ENCODE peak calls at places on chromosome 1, in four cellular contexts. M is A549, D is transverse colon, I is HCT116. V is an unnamed sample.

GRCh38 chr1:184919892-184920291 is 54.4 kb downstream of the NIBAN1 start:
- DNase-seq in M (no peak), D (no peak), I (no peak), V (no peak)

GRCh38 chr1:83676106-83676505 is 322.8 kb downstream of the TTLL7 start:
- DNase-seq in M (no peak), D (no peak), I (no peak), V (peak)

GRCh38 chr1:101137144-101138126 is 99.4 kb upstream of the S1PR1 start:
- DNase-seq in M (no peak), D (no peak), I (no peak), V (no peak)

GRCh38 chr1:101260531-101260930 is 23.7 kb downstream of the S1PR1 start:
- DNase-seq in M (no peak), D (no peak), I (no peak), V (no peak)

GRCh38 chr1:39317910-39318633 is 113.6 kb downstream of the MACF1 start:
- DNase-seq in M (no peak), D (peak), I (no peak), V (no peak)

GRCh38 chr1:11158720-11159321 is 30.3 kb upstream of the ANGPTL7 start:
- DNase-seq in M (no peak), D (no peak), I (no peak), V (no peak)

GRCh38 chr1:83839566-83840173 is 159.3 kb downstream of the TTLL7 start:
- DNase-seq in M (no peak), D (no peak), I (no peak), V (no peak)

GRCh38 chr1:205515781-205516253 is 11.3 kb downstream of the CDK18 start:
- DNase-seq in M (no peak), D (peak), I (no peak), V (no peak)

GRCh38 chr1:86231076-86231475 is 74.5 kb upstream of the COL24A1 start:
- DNase-seq in M (no peak), D (no peak), I (no peak), V (no peak)

GRCh38 chr1:2983706-2984398 is 37.4 kb upstream of the ACTRT2 start:
- DNase-seq in M (no peak), D (no peak), I (no peak), V (no peak)

GRCh38 chr1:197913495-197914276 is 3.5 kb upstream of the LHX9 start:
- DNase-seq in M (no peak), D (no peak), I (no peak), V (no peak)

GRCh38 chr1:202018226-202018475 is 7.8 kb downstream of the ELF3 start:
- DNase-seq in M (no peak), D (no peak), I (no peak), V (no peak)

GRCh38 chr1:202016717-202017384 is 6.5 kb downstream of the ELF3 start:
- DNase-seq in M (no peak), D (peak), I (no peak), V (no peak)

GRCh38 chr1:202016022-202016624 is 5.7 kb downstream of the ELF3 start:
- DNase-seq in M (peak), D (peak), I (no peak), V (no peak)

GRCh38 chr1:202018476-202019234 is 8.3 kb downstream of the ELF3 start:
- DNase-seq in M (peak), D (peak), I (peak), V (no peak)

GRCh38 chr1:202017385-202018225 is 7.2 kb downstream of the ELF3 start:
- DNase-seq in M (peak), D (peak), I (peak), V (no peak)
- TF ChIP-seq POLR2A in M (peak), D (peak), I (no peak), V (no peak)

GRCh38 chr1:29230553-29231378 is at the start of gene MECR:
- DNase-seq in M (peak), D (peak), I (peak), V (peak)
- TF ChIP-seq CTCF in M (peak), D (peak), I (no peak), V (peak)

DNA sequence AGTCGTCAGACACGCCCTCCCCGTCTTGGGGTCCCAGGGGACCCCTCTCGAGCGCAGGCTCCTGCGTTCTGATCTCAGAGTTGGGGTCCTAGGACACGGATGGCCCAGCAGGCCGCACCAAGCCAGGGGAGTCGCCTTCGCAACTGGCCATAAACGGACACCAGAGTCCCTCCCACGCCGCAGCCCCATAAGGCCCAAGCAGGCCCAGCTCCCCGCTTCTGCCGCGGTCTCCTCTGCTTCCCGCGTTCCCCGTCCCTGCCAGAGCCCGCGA is 633 bp downstream of the DMRTA2 start:
- DNase-seq in M (no peak), D (no peak), I (no peak), V (no peak)
- H3K4me3 ChIP-seq in M (no peak), D (peak), I (no peak), V (no peak)

DNA sequence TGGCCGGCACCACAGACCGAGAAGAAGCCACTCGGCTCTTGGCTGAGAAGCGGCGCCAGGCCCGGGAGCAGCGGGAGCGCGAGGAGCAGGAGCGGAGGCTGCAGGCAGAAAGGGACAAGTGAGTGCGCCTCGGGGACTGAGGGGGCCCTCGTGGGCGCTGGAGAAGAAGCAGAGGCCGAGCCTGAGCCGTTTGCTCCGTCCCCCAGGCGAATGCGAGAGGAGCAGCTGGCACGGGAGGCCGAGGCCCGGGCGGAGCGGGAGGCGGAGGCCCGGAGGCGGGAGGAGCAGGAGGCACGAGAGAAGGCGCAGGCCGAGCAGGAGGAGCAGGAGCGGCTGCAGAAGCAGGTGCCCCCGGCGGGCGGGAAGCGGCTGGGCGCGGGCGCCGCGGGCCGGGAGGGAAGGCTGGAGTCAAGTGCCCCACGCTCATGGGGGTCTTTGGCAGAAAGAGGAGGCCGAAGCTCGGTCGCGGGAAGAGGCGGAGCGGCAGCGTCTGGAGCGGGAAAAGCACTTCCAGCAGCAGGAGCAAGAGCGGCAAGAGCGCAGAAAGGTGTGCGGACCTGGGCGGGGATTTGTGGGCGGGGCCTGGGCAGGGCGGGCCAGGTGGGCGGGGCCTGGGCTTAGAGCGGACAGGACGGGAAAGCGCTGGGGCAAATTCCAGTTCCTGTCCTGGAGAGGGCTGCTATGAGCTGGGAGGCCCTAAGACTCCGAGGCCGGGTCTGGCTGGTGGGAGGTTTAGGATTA is 22.7 kb downstream of the MAP7D1 start:
- DNase-seq in M (no peak), D (peak), I (no peak), V (no peak)
- TF ChIP-seq POLR2A in M (no peak), D (peak), I (no peak), V (no peak)

V was measured in thyroid gland.